ENCODE peak calls at places on chromosomes 13 and 19, in ten cellular contexts. V, O, U, B, R, G, N, J, A and D are unnamed samples.

GRCh38 chr13:104310861-104311260 is 1244.6 kb upstream of the SLC10A2 start:
- DNase-seq in V (no peak), O (no peak), U (no peak), B (no peak), R (no peak), G (no peak), N (no peak), J (no peak), A (no peak), D (no peak)

GRCh38 chr13:112891477-112892401 is 77.3 kb upstream of the MCF2L start:
- DNase-seq in V (no peak), O (no peak), U (no peak), B (no peak), R (no peak), G (peak; percentile 41), N (no peak), J (no peak), A (no peak), D (no peak)

GRCh38 chr13:47211106-47211505 is 314.3 kb upstream of the HTR2A start:
- DNase-seq in V (no peak), O (no peak), U (no peak), B (peak; percentile 53), R (no peak), G (no peak), N (no peak), J (no peak), A (no peak), D (no peak)

GRCh38 chr19:7641288-7642276 is 4.7 kb downstream of the STXBP2 start:
- DNase-seq in V (peak; percentile 26), O (no peak), U (no peak), B (no peak), R (no peak), G (no peak), N (no peak), J (no peak), A (no peak), D (no peak)

GRCh38 chr19:1000095-1000494 is at the start of gene GRIN3B:
- DNase-seq in V (peak; percentile 78), O (peak; percentile 79), U (no peak), B (peak; percentile 52), R (peak; percentile 48), G (peak; percentile 57), N (peak; percentile 73), J (peak; percentile 85), A (peak; percentile 75), D (peak; percentile 84)

GRCh38 chr19:2201473-2202148 is 34.5 kb downstream of the PLEKHJ1 start:
- DNase-seq in V (no peak), O (no peak), U (no peak), B (no peak), R (no peak), G (no peak), N (no peak), J (no peak), A (no peak), D (no peak)

GRCh38 chr19:14556662-14557188 is 15.1 kb downstream of the NDUFB7 start:
- DNase-seq in V (peak; percentile 85), O (peak; percentile 79), U (peak; percentile 65), B (peak; percentile 88), R (peak; percentile 57), G (peak; percentile 71), N (peak; percentile 82), J (peak; percentile 85), A (peak; percentile 84), D (peak; percentile 82)

GRCh38 chr13:49528161-49528560 is 32.4 kb downstream of the PHF11 start:
- DNase-seq in V (no peak), O (no peak), U (no peak), B (no peak), R (no peak), G (no peak), N (no peak), J (no peak), A (no peak), D (no peak)

GRCh38 chr19:14582894-14583340 is at the start of gene CLEC17A:
- DNase-seq in V (no peak), O (no peak), U (no peak), B (no peak), R (no peak), G (no peak), N (no peak), J (no peak), A (no peak), D (no peak)

GRCh38 chr13:97125051-97125809 is 96.9 kb upstream of the MBNL2 start:
- DNase-seq in V (no peak), O (peak; percentile 16), U (no peak), B (peak; percentile 81), R (peak; percentile 24), G (peak; percentile 54), N (no peak), J (peak; percentile 65), A (peak; percentile 77), D (peak; percentile 58)

GRCh38 chr19:46471778-46472543 is 598 bp upstream of the PNMA8A start:
- DNase-seq in V (no peak), O (no peak), U (no peak), B (peak; percentile 21), R (no peak), G (no peak), N (no peak), J (no peak), A (no peak), D (no peak)

GRCh38 chr13:32733685-32734084 is 147.4 kb downstream of the PDS5B start:
- DNase-seq in V (no peak), O (no peak), U (no peak), B (no peak), R (no peak), G (no peak), N (no peak), J (no peak), A (no peak), D (no peak)

GRCh38 chr13:109869312-109870237 is 83.2 kb upstream of the IRS2 start:
- DNase-seq in V (no peak), O (peak; percentile 67), U (no peak), B (peak; percentile 75), R (peak; percentile 78), G (peak; percentile 89), N (peak; percentile 64), J (no peak), A (peak; percentile 90), D (peak; percentile 9)

GRCh38 chr13:50124536-50125305 is 109.5 kb downstream of the KCNRG start:
- DNase-seq in V (peak; percentile 65), O (no peak), U (no peak), B (peak; percentile 61), R (peak; percentile 98), G (no peak), N (peak; percentile 97), J (peak; percentile 80), A (peak; percentile 97), D (peak; percentile 74)

GRCh38 chr13:113656015-113656588 is 1.9 kb downstream of the ATP4B start:
- DNase-seq in V (no peak), O (no peak), U (no peak), B (no peak), R (no peak), G (no peak), N (peak; percentile 7), J (no peak), A (peak; percentile 7), D (no peak)

GRCh38 chr13:108984251-108984920 is 355.0 kb downstream of the MYO16 start:
- DNase-seq in V (no peak), O (no peak), U (no peak), B (no peak), R (no peak), G (no peak), N (no peak), J (no peak), A (no peak), D (no peak)

GRCh38 chr13:80717834-80718233 is 376.9 kb upstream of the SPRY2 start:
- DNase-seq in V (no peak), O (no peak), U (peak; percentile 20), B (no peak), R (no peak), G (no peak), N (no peak), J (no peak), A (no peak), D (no peak)

GRCh38 chr19:6014551-6015135 is 36.7 kb upstream of the RANBP3 start:
- DNase-seq in V (no peak), O (no peak), U (no peak), B (no peak), R (no peak), G (no peak), N (no peak), J (no peak), A (peak; percentile 4), D (no peak)

GRCh38 chr19:2552859-2553258 is 76.9 kb downstream of the GADD45B start:
- DNase-seq in V (no peak), O (peak; percentile 76), U (peak; percentile 48), B (peak; percentile 27), R (no peak), G (peak; percentile 49), N (peak; percentile 35), J (no peak), A (no peak), D (no peak)

GRCh38 chr19:18590273-18591272 is 2.0 kb downstream of the REX1BD start:
- DNase-seq in V (peak; percentile 84), O (peak; percentile 64), U (no peak), B (no peak), R (no peak), G (no peak), N (peak; percentile 49), J (peak; percentile 92), A (peak; percentile 98), D (peak; percentile 92)
- TF ChIP-seq CTCF in V (peak; percentile 70), O (peak; percentile 50), U (no peak), B (no peak), R (no peak), G (no peak), N (no peak), J (peak; percentile 39), A (peak; percentile 85), D (peak; percentile 62)

GRCh38 chr13:30676672-30677071 is 58.7 kb upstream of the ALOX5AP start:
- DNase-seq in V (no peak), O (no peak), U (no peak), B (peak; percentile 58), R (no peak), G (no peak), N (no peak), J (peak; percentile 28), A (no peak), D (no peak)
- TF ChIP-seq CTCF in V (no peak), O (no peak), U (peak; percentile 5), B (peak; percentile 60), R (no peak), G (peak; percentile 4), N (peak; percentile 6), J (peak; percentile 49), A (peak; percentile 42), D (peak; percentile 33)

GRCh38 chr13:83943530-83944279 is 61.4 kb upstream of the SLITRK1 start:
- DNase-seq in V (no peak), O (no peak), U (no peak), B (no peak), R (no peak), G (peak; percentile 17), N (no peak), J (peak; percentile 4), A (no peak), D (no peak)
- TF ChIP-seq CTCF in V (no peak), O (no peak), U (no peak), B (no peak), R (no peak), G (peak; percentile 54), N (no peak), J (no peak), A (no peak), D (no peak)

DNA sequence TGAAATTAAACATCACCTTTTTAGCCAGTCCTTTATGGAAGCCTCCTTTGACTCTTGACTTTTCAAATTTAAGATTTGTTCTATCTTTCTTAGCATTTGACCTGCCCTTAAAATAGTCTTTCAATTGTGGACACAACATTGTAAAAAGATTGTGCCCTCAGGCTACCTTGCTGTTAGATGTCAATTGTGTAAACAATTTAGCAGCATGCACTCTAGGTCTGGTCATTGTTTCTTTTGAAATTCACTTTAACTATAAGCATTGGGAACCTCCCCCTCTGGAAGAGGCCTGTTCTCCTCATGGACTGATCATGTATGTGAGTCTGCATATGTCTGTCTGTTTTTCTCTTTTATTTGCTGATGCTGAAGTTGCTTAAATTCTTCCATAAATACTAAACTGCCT is 31.5 kb upstream of the PABPC3 start:
- DNase-seq in V (no peak), O (no peak), U (no peak), B (no peak), R (no peak), G (no peak), N (no peak), J (no peak), A (no peak), D (no peak)
- TF ChIP-seq CTCF in V (no peak), O (no peak), U (no peak), B (no peak), R (no peak), G (no peak), N (no peak), J (no peak), A (no peak), D (no peak)